ENCODE peak calls at places on chromosome 13, in five cellular contexts. G, K, N, U and T are unnamed samples.

GRCh38 chr13:30129411-30129810 is 177.9 kb downstream of the KATNAL1 start:
- DNase-seq in G (no peak), K (no peak), N (peak), U (no peak), T (no peak)

GRCh38 chr13:110759710-110760109 is 46.2 kb downstream of the ING1 start:
- DNase-seq in G (no peak), K (no peak), N (no peak), U (no peak), T (no peak)

GRCh38 chr13:31790992-31791391 is 51.7 kb downstream of the RXFP2 start:
- DNase-seq in G (no peak), K (no peak), N (no peak), U (no peak), T (no peak)

GRCh38 chr13:37657134-37657533 is 58.6 kb upstream of the POSTN start:
- DNase-seq in G (no peak), K (no peak), N (no peak), U (no peak), T (no peak)

GRCh38 chr13:110379905-110380341 is 72.8 kb downstream of the COL4A2 start:
- DNase-seq in G (no peak), K (no peak), N (no peak), U (no peak), T (no peak)

GRCh38 chr13:35769812-35770211 is 293.3 kb upstream of the MAB21L1 start:
- DNase-seq in G (no peak), K (no peak), N (no peak), U (no peak), T (no peak)

GRCh38 chr13:106612688-106613087 is 44.8 kb upstream of the ARGLU1 start:
- DNase-seq in G (peak), K (no peak), N (no peak), U (peak), T (peak)

GRCh38 chr13:53368948-53369347 is 340.3 kb downstream of the OLFM4 start:
- DNase-seq in G (no peak), K (no peak), N (no peak), U (no peak), T (no peak)

GRCh38 chr13:109870281-109871017 is 84.1 kb upstream of the IRS2 start:
- DNase-seq in G (no peak), K (no peak), N (no peak), U (no peak), T (no peak)

GRCh38 chr13:107144432-107144831 is 576.5 kb upstream of the ARGLU1 start:
- DNase-seq in G (no peak), K (no peak), N (no peak), U (no peak), T (no peak)

GRCh38 chr13:45048890-45049407 is 59.6 kb downstream of the GPALPP1 start:
- DNase-seq in G (no peak), K (no peak), N (no peak), U (no peak), T (no peak)

GRCh38 chr13:85379433-85379832 is 419.8 kb downstream of the SLITRK6 start:
- DNase-seq in G (no peak), K (no peak), N (no peak), U (no peak), T (no peak)

GRCh38 chr13:102868366-102868936 is 22.6 kb downstream of the ERCC5 start:
- DNase-seq in G (no peak), K (no peak), N (no peak), U (no peak), T (no peak)

GRCh38 chr13:50127017-50127725 is 111.9 kb downstream of the KCNRG start:
- DNase-seq in G (peak), K (peak), N (peak), U (peak), T (peak)

GRCh38 chr13:42215578-42216421 is 56.2 kb upstream of the AKAP11 start:
- DNase-seq in G (no peak), K (no peak), N (no peak), U (no peak), T (no peak)

GRCh38 chr13:75368167-75368566 is 113.8 kb downstream of the TBC1D4 start:
- DNase-seq in G (no peak), K (no peak), N (no peak), U (no peak), T (no peak)

GRCh38 chr13:71880753-71881541 is 13.9 kb upstream of the DACH1 start:
- DNase-seq in G (no peak), K (no peak), N (no peak), U (no peak), T (no peak)

GRCh38 chr13:23992722-23993438 is 95.6 kb upstream of the C1QTNF9B start:
- DNase-seq in G (no peak), K (no peak), N (no peak), U (no peak), T (no peak)

GRCh38 chr13:90118467-90119071 is 1228.9 kb upstream of the MIR17HG start:
- DNase-seq in G (no peak), K (no peak), N (no peak), U (no peak), T (no peak)

GRCh38 chr13:87122551-87122950 is 548.6 kb upstream of the SLITRK5 start:
- DNase-seq in G (no peak), K (no peak), N (no peak), U (no peak), T (no peak)

GRCh38 chr13:65063753-65064152 is 2166.4 kb downstream of the PCDH9 start:
- DNase-seq in G (no peak), K (no peak), N (no peak), U (no peak), T (no peak)

GRCh38 chr13:32284927-32285632 is 30.1 kb downstream of the ZAR1L start:
- DNase-seq in G (no peak), K (no peak), N (no peak), U (no peak), T (no peak)

GRCh38 chr13:109955598-109955997 is 169.2 kb upstream of the IRS2 start:
- DNase-seq in G (no peak), K (no peak), N (no peak), U (no peak), T (no peak)

GRCh38 chr13:110173247-110173818 is 133.6 kb downstream of the COL4A1 start:
- DNase-seq in G (no peak), K (no peak), N (no peak), U (no peak), T (no peak)

GRCh38 chr13:100610399-100611347 is 22.1 kb upstream of the GGACT start:
- DNase-seq in G (no peak), K (no peak), N (no peak), U (no peak), T (no peak)

GRCh38 chr13:104650426-104650825 is 1584.2 kb upstream of the SLC10A2 start:
- DNase-seq in G (no peak), K (no peak), N (no peak), U (no peak), T (no peak)

GRCh38 chr13:80572867-80573266 is 231.9 kb upstream of the SPRY2 start:
- DNase-seq in G (no peak), K (no peak), N (no peak), U (no peak), T (no peak)

GRCh38 chr13:73054712-73055111 is 4.1 kb upstream of the KLF5 start:
- DNase-seq in G (no peak), K (no peak), N (no peak), U (no peak), T (no peak)

DNA sequence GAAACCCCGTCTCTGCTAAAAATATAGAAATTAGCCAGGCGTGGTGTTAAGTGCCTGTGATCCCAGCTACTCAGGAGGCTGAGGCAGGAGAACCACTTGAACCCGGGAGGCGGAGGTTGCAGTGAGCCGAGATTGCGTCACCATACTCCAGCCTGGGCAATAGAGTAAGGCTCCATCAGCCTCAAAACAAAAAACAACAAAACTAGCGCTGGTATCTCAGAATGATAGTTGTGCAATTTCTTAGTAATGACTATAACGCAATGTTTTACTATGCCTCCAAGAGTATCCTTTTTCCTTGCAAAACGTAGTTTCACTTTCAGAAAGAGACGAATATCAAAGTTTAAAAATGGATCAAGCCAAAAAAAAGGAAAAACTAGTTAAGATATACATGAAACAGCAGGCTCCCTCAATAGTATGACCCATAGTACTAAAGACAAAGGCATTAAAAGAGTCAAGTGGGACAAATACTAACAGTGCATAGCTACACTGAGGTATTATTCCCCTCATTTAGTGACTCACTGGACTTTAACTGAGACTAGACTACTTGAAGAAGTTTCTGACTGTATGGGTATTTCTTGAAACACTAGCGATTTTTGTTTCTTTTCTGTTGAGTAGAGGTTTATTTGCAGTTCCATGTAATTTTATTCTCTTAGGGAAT is 10.5 kb upstream of the ITM2B start:
- DNase-seq in G (peak), K (peak), N (peak), U (peak), T (no peak)
- H3K27ac ChIP-seq in G (peak), K (peak), N (peak), U (peak), T (peak)

GRCh38 chr13:28177327-28177726 is 39.0 kb downstream of the PAN3 start:
- DNase-seq in G (no peak), K (no peak), N (no peak), U (no peak), T (no peak)

GRCh38 chr13:28181413-28181812 is 43.1 kb downstream of the PAN3 start:
- DNase-seq in G (no peak), K (no peak), N (no peak), U (no peak), T (no peak)

GRCh38 chr13:28179974-28180373 is 41.6 kb downstream of the PAN3 start:
- DNase-seq in G (no peak), K (no peak), N (no peak), U (no peak), T (no peak)

GRCh38 chr13:28173793-28174192 is 35.4 kb downstream of the PAN3 start:
- DNase-seq in G (no peak), K (no peak), N (no peak), U (no peak), T (no peak)

DNA sequence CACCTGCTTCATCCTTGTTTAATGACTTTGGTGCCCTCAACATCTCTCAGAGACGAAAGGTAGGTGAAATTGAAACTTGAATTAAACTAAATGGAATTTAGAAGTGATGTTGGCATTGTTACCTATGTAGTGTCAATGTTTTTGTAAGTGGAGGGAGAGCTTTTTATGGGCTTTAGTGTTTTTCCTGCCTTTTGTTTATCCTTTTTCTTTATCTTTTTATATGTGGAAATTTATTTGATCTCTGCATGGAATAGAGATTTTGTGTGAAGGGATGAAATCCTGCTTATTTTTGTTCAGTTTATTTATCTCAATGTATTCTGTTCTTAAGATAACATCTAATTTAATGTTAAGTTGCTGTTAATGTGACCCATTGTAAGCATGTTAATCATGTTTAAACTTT is 39.5 kb downstream of the PAN3 start:
- DNase-seq in G (no peak), K (no peak), N (no peak), U (no peak), T (no peak)
- H3K27ac ChIP-seq in G (no peak), K (no peak), N (no peak), U (no peak), T (no peak)

GRCh38 chr13:33345842-33346241 is 60.3 kb upstream of the STARD13 start:
- DNase-seq in G (no peak), K (no peak), N (no peak), U (no peak), T (no peak)
- H3K27ac ChIP-seq in G (no peak), K (no peak), N (no peak), U (no peak), T (no peak)

DNA sequence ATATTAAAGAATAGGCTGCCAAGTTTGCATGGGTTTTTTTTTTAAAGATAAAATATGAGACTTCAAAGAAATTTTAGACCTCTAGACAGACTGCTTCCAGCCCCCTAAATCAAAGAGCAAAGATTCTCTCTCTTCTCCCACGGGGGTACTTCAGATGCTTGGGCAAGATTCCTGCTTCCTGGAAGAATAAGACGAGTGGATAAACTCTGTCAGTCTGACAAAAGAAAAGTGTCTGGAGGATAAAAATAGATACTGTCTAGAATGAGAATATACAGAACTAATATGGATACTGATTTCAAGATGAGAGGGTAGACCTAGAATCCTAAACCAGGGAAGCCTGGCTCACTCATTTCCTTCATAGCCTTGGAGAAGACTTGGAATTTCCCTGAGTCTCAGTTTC is 435.1 kb downstream of the FOXO1 start:
- DNase-seq in G (no peak), K (no peak), N (no peak), U (no peak), T (no peak)
- H3K27ac ChIP-seq in G (peak), K (no peak), N (peak), U (no peak), T (no peak)

GRCh38 chr13:60091573-60091972 is 72.2 kb downstream of the DIAPH3 start:
- DNase-seq in G (no peak), K (no peak), N (no peak), U (no peak), T (no peak)
- H3K27ac ChIP-seq in G (no peak), K (no peak), N (no peak), U (no peak), T (no peak)

GRCh38 chr13:113009743-113010509 is 40.9 kb downstream of the MCF2L start:
- DNase-seq in G (no peak), K (no peak), N (no peak), U (no peak), T (no peak)
- H3K27ac ChIP-seq in G (no peak), K (peak), N (no peak), U (no peak), T (no peak)